ENCODE peak calls at places on chromosomes 11 and 22, in ten cellular contexts. P, W, M, V, L, K, O, N, J and F are unnamed samples.

GRCh38 chr11:77402218-77402556 is 71.7 kb downstream of the PAK1 start:
- DNase-seq in P (no peak), W (no peak), M (no peak), V (no peak), L (no peak), K (no peak), O (no peak), N (no peak), J (no peak), F (no peak)

GRCh38 chr11:1335811-1336761 is 26.7 kb upstream of the TOLLIP start:
- DNase-seq in P (peak; percentile 78), W (peak; percentile 45), M (peak; percentile 5), V (no peak), L (peak; percentile 90), K (no peak), O (peak; percentile 43), N (peak; percentile 75), J (peak; percentile 7), F (no peak)

GRCh38 chr22:33569547-33569946 is 350.7 kb downstream of the LARGE1 start:
- DNase-seq in P (no peak), W (no peak), M (no peak), V (no peak), L (no peak), K (no peak), O (no peak), N (no peak), J (no peak), F (no peak)

GRCh38 chr11:118911880-118912741 is 13.6 kb downstream of the BCL9L start:
- DNase-seq in P (no peak), W (peak; percentile 55), M (peak; percentile 90), V (no peak), L (peak; percentile 85), K (no peak), O (peak; percentile 89), N (no peak), J (no peak), F (no peak)

GRCh38 chr11:108923413-108923812 is 258.5 kb downstream of the DDX10 start:
- DNase-seq in P (no peak), W (no peak), M (no peak), V (no peak), L (no peak), K (no peak), O (no peak), N (no peak), J (no peak), F (no peak)

GRCh38 chr11:75162954-75163353 is 12.0 kb downstream of the SLCO2B1 start:
- DNase-seq in P (no peak), W (no peak), M (no peak), V (no peak), L (no peak), K (no peak), O (no peak), N (no peak), J (no peak), F (no peak)

GRCh38 chr11:118735203-118735602 is 55.8 kb upstream of the TREH start:
- DNase-seq in P (no peak), W (no peak), M (no peak), V (no peak), L (no peak), K (no peak), O (no peak), N (no peak), J (no peak), F (no peak)

GRCh38 chr11:63613517-63614135 is 607 bp downstream of the PLAAT3 start:
- DNase-seq in P (no peak), W (peak; percentile 24), M (peak; percentile 55), V (no peak), L (no peak), K (no peak), O (no peak), N (no peak), J (no peak), F (no peak)

GRCh38 chr11:76654310-76654851 is 16.2 kb downstream of the LRRC32 start:
- DNase-seq in P (no peak), W (no peak), M (no peak), V (no peak), L (peak; percentile 81), K (no peak), O (peak; percentile 79), N (no peak), J (no peak), F (no peak)

GRCh38 chr11:35234836-35235235 is 95.9 kb downstream of the CD44 start:
- DNase-seq in P (no peak), W (no peak), M (no peak), V (no peak), L (no peak), K (no peak), O (peak; percentile 36), N (no peak), J (no peak), F (no peak)

GRCh38 chr22:43829904-43830851 is 18.1 kb upstream of the EFCAB6 start:
- DNase-seq in P (no peak), W (no peak), M (no peak), V (no peak), L (peak; percentile 45), K (no peak), O (peak; percentile 24), N (no peak), J (no peak), F (no peak)

GRCh38 chr11:116861539-116861938 is 24.1 kb upstream of the APOA1 start:
- DNase-seq in P (no peak), W (no peak), M (no peak), V (no peak), L (peak; percentile 79), K (no peak), O (peak; percentile 87), N (no peak), J (no peak), F (no peak)

GRCh38 chr11:12276831-12277475 is 100.4 kb upstream of the PARVA start:
- DNase-seq in P (no peak), W (no peak), M (no peak), V (no peak), L (no peak), K (no peak), O (no peak), N (no peak), J (no peak), F (no peak)

GRCh38 chr11:25615841-25616240 is 716.1 kb upstream of the ANO3 start:
- DNase-seq in P (no peak), W (no peak), M (no peak), V (no peak), L (no peak), K (no peak), O (no peak), N (no peak), J (no peak), F (no peak)

GRCh38 chr11:102831128-102831708 is 12.2 kb downstream of the MMP3 start:
- DNase-seq in P (no peak), W (no peak), M (no peak), V (peak; percentile 18), L (peak; percentile 31), K (no peak), O (no peak), N (no peak), J (no peak), F (no peak)

GRCh38 chr22:19579113-19579811 is 55.1 kb upstream of the CLDN5 start:
- DNase-seq in P (no peak), W (no peak), M (no peak), V (no peak), L (no peak), K (no peak), O (no peak), N (no peak), J (no peak), F (no peak)

GRCh38 chr11:131666006-131666405 is 295.6 kb downstream of the NTM start:
- DNase-seq in P (no peak), W (no peak), M (no peak), V (no peak), L (no peak), K (no peak), O (no peak), N (no peak), J (no peak), F (no peak)

GRCh38 chr11:26994579-26995210 is 783 bp downstream of the FIBIN start:
- DNase-seq in P (no peak), W (no peak), M (no peak), V (no peak), L (no peak), K (no peak), O (no peak), N (no peak), J (no peak), F (no peak)

GRCh38 chr11:118609380-118610219 is 2.2 kb downstream of the PHLDB1 start:
- DNase-seq in P (no peak), W (peak; percentile 4), M (no peak), V (no peak), L (peak; percentile 42), K (no peak), O (peak; percentile 21), N (no peak), J (no peak), F (peak; percentile 81)

GRCh38 chr22:26573026-26573662 is 16.8 kb downstream of the TPST2 start:
- DNase-seq in P (no peak), W (no peak), M (no peak), V (no peak), L (peak; percentile 72), K (no peak), O (no peak), N (peak; percentile 99), J (peak; percentile 52), F (no peak)

GRCh38 chr22:30408388-30409101 is 11.7 kb downstream of the SEC14L2 start:
- DNase-seq in P (no peak), W (no peak), M (peak; percentile 41), V (no peak), L (peak; percentile 33), K (no peak), O (peak; percentile 63), N (no peak), J (no peak), F (no peak)

GRCh38 chr22:45882881-45883810 is 93.8 kb downstream of the WNT7B start:
- DNase-seq in P (no peak), W (no peak), M (no peak), V (no peak), L (no peak), K (no peak), O (no peak), N (no peak), J (no peak), F (no peak)

GRCh38 chr11:88508808-88509581 is 171.5 kb upstream of the CTSC start:
- DNase-seq in P (no peak), W (no peak), M (peak; percentile 61), V (no peak), L (peak; percentile 29), K (no peak), O (peak; percentile 31), N (no peak), J (no peak), F (no peak)

GRCh38 chr22:49365191-49365837 is 462.4 kb downstream of the BRD1 start:
- DNase-seq in P (no peak), W (no peak), M (no peak), V (no peak), L (no peak), K (no peak), O (no peak), N (no peak), J (no peak), F (no peak)

GRCh38 chr11:11010624-11011127 is 152.8 kb upstream of the ZBED5 start:
- DNase-seq in P (peak; percentile 20), W (no peak), M (peak; percentile 59), V (no peak), L (peak; percentile 18), K (no peak), O (peak; percentile 12), N (no peak), J (no peak), F (no peak)

GRCh38 chr11:19931141-19931767 is 218.6 kb downstream of the NAV2 start:
- DNase-seq in P (no peak), W (no peak), M (no peak), V (no peak), L (peak; percentile 31), K (no peak), O (peak; percentile 30), N (no peak), J (no peak), F (no peak)

GRCh38 chr22:36775589-36775965 is 342 bp downstream of the IFT27 start:
- DNase-seq in P (no peak), W (peak; percentile 9), M (peak; percentile 13), V (no peak), L (peak; percentile 13), K (no peak), O (no peak), N (no peak), J (no peak), F (no peak)

GRCh38 chr22:41888638-41889200 is 26.2 kb downstream of the SHISA8 start:
- DNase-seq in P (no peak), W (no peak), M (no peak), V (no peak), L (no peak), K (no peak), O (peak; percentile 6), N (no peak), J (no peak), F (no peak)